ENCODE peak calls at places on chromosomes 3 and 15, in ten cellular contexts. T is aorta; U is HFF-Myc; X is hypothalamus; C is NCI-H524; A is stimulated activated CD4-positive, alpha-beta T cell treated with anti-CD3 and anti-CD28 coated beads, Interleukin-4, amount 100 ng/mL, for 4 hours; S is DMS53; H is activated CD4-positive, alpha-beta T cell treated with anti-CD3 and anti-CD28 coated beads, Interleukin-2, amount 50 U/mL, for 48 hours; Z is tibial artery; F is A549. V is an unnamed sample.

GRCh38 chr3:19147905-19148767 is at the start of gene KCNH8:
- DNase-seq in T (peak; percentile 39), U (no peak), X (peak; percentile 13), C (peak; percentile 59), A (no peak), S (peak; percentile 64), H (peak; percentile 7), Z (no peak), F (no peak), V (no peak)

GRCh38 chr15:74954515-74954914 is 2.1 kb downstream of the RPP25 start:
- DNase-seq in T (no peak), U (no peak), X (no peak), C (peak; percentile 39), A (no peak), S (no peak), H (no peak), Z (no peak), F (no peak), V (no peak)

GRCh38 chr3:127825764-127826163 is 3.4 kb upstream of the MGLL start:
- DNase-seq in T (no peak), U (no peak), X (no peak), C (no peak), A (no peak), S (no peak), H (no peak), Z (no peak), F (no peak), V (no peak)

GRCh38 chr3:4392992-4393391 is 74.1 kb downstream of the SUMF1 start:
- DNase-seq in T (no peak), U (no peak), X (no peak), C (no peak), A (no peak), S (no peak), H (no peak), Z (no peak), F (no peak), V (no peak)

GRCh38 chr15:26073430-26074333 is 210.6 kb upstream of the ATP10A start:
- DNase-seq in T (no peak), U (no peak), X (no peak), C (no peak), A (no peak), S (no peak), H (peak; percentile 33), Z (no peak), F (no peak), V (no peak)

GRCh38 chr3:115245437-115245836 is 98.3 kb upstream of the ZBTB20 start:
- DNase-seq in T (peak; percentile 78), U (peak; percentile 78), X (no peak), C (no peak), A (no peak), S (no peak), H (no peak), Z (peak; percentile 22), F (peak; percentile 81), V (no peak)

GRCh38 chr15:74798388-74799254 is 14.0 kb upstream of the LMAN1L start:
- DNase-seq in T (no peak), U (no peak), X (no peak), C (no peak), A (no peak), S (no peak), H (no peak), Z (no peak), F (no peak), V (no peak)

GRCh38 chr15:74829991-74830390 is 3.6 kb downstream of the CPLX3 start:
- DNase-seq in T (no peak), U (no peak), X (no peak), C (peak; percentile 71), A (no peak), S (no peak), H (no peak), Z (no peak), F (no peak), V (no peak)

V was measured in lung.